ENCODE peak calls at places on chromosomes 6 and 20, in ten cellular contexts. E is tibial nerve, N is vagina, X is ascending aorta, I is psoas muscle, H is A549, L is cardiac muscle cell, M is upper lobe of right lung, V is OCI-LY7, R is SK-N-SH. D is an unnamed sample.

GRCh38 chr6:18280084-18280483 is 15.8 kb upstream of the DEK start:
- DNase-seq in H (no peak), E (no peak), R (no peak), L (no peak), V (no peak), N (no peak), I (no peak), M (no peak), X (no peak), D (no peak)

GRCh38 chr6:95266537-95267258 is 310.6 kb upstream of the MANEA start:
- DNase-seq in I (no peak), H (no peak), R (no peak), L (no peak), E (no peak), V (no peak), N (no peak), X (no peak), M (no peak), D (no peak)

GRCh38 chr20:45288376-45288775 is 18.3 kb upstream of the RBPJL start:
- DNase-seq in E (no peak), V (no peak), M (no peak), L (no peak), X (no peak), R (no peak), N (no peak), H (no peak), I (no peak), D (no peak)

GRCh38 chr20:4507288-4507719 is 214.4 kb upstream of the PRND start:
- DNase-seq in E (no peak), R (no peak), V (no peak), L (peak; percentile 66), N (no peak), X (no peak), H (peak; percentile 46), M (no peak), I (no peak), D (no peak)

GRCh38 chr6:36788186-36788585 is 51.1 kb downstream of the CPNE5 start:
- DNase-seq in X (no peak), N (no peak), I (no peak), V (no peak), L (no peak), H (no peak), R (no peak), E (no peak), M (no peak), D (no peak)

GRCh38 chr6:46932941-46933340 is 11.2 kb upstream of the ADGRF5 start:
- DNase-seq in I (no peak), R (no peak), N (no peak), M (no peak), V (no peak), L (peak; percentile 60), H (no peak), E (no peak), X (no peak), D (no peak)

GRCh38 chr6:1604347-1604990 is 5.2 kb upstream of the FOXC1 start:
- DNase-seq in N (no peak), E (no peak), V (peak; percentile 57), H (peak; percentile 52), R (peak; percentile 94), X (no peak), I (peak; percentile 70), L (peak; percentile 64), M (peak; percentile 84), D (peak; percentile 79)

GRCh38 chr20:41330343-41330720 is 10.3 kb upstream of the LPIN3 start:
- DNase-seq in E (no peak), L (no peak), X (no peak), M (no peak), V (no peak), H (no peak), I (no peak), R (no peak), N (no peak), D (no peak)

GRCh38 chr6:152846825-152847224 is 96.2 kb downstream of the VIP start:
- DNase-seq in H (peak; percentile 12), V (peak; percentile 52), E (no peak), X (no peak), M (no peak), L (no peak), I (no peak), N (no peak), R (no peak), D (no peak)

GRCh38 chr6:151381722-151382121 is 9.6 kb downstream of the ZBTB2 start:
- DNase-seq in M (no peak), E (no peak), I (no peak), L (no peak), R (no peak), V (no peak), X (no peak), N (no peak), H (no peak), D (no peak)

GRCh38 chr6:125818225-125818657 is 27.5 kb downstream of the NCOA7 start:
- DNase-seq in N (no peak), M (no peak), I (no peak), L (no peak), V (no peak), X (no peak), E (no peak), H (no peak), R (no peak), D (no peak)

GRCh38 chr20:17570347-17571152 is 675 bp downstream of the DSTN start:
- DNase-seq in L (peak; percentile 55), N (no peak), R (peak; percentile 81), X (no peak), I (peak; percentile 56), V (peak; percentile 46), E (peak; percentile 23), M (peak; percentile 83), H (peak; percentile 77), D (peak; percentile 39)

GRCh38 chr6:38489951-38490350 is 149.8 kb downstream of the BTBD9 start:
- DNase-seq in E (no peak), V (no peak), M (no peak), I (no peak), L (peak; percentile 32), N (no peak), R (no peak), X (no peak), H (no peak), D (peak; percentile 85)

GRCh38 chr6:112289039-112289566 is 34.7 kb upstream of the LAMA4 start:
- DNase-seq in M (no peak), X (no peak), L (peak; percentile 95), I (peak; percentile 72), N (no peak), H (no peak), E (peak; percentile 60), V (no peak), R (no peak), D (no peak)

GRCh38 chr6:26172496-26172958 is 85.3 kb downstream of the HFE start:
- DNase-seq in X (no peak), V (peak; percentile 65), H (no peak), N (no peak), R (peak; percentile 39), M (no peak), E (no peak), L (peak; percentile 57), I (no peak), D (no peak)

DNA sequence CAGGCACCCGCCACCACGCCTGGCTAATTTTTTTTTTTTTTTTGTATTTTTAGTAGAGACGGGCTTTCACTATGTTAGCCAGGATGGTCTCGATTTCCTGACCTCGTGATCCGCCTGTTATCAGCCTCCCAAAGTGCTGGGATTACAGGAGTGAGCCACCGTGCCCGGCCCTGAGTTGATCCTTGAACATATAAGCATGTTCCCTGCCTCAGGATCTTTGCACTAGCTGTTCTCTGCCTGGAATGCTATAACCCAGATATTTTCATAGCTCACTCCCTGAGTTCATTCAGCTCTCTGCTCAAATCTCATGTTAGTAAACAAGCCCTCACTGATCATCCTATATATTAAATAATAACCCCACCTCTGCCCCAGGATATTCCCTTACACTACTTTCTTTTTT is 9.0 kb upstream of the DLK2 start:
- DNase-seq in L (no peak), R (no peak), E (no peak), H (no peak), X (no peak), N (no peak), V (no peak), M (no peak), I (no peak), D (no peak)
- TF ChIP-seq CTCF in L (no peak), R (no peak), E (no peak), H (no peak), X (no peak), N (no peak), V (no peak), M (no peak), I (no peak), D (no peak)

DNA sequence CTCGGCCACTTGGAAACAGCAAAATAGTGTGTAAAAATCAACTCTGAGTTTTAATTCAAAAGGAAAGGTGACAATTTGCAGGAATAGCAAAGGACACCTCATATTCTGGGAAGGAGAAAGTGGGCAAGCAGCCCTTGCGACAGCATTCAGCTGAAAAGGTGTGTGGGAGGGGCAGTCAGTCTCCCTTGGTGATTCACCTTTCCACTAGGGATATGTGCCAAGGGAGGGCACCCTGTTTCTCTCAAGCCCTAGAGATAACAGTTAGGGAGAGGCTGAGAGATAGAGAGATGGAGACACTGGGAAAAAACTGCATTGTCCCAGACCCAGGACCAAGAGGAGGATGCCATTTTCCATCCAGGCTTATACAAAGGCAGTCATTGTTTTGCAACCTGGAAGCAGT is 228.1 kb downstream of the EPM2A start:
- DNase-seq in L (no peak), I (no peak), H (no peak), M (no peak), N (no peak), V (no peak), R (no peak), E (no peak), X (no peak), D (no peak)
- H3K9me3 ChIP-seq in L (no peaks in the 10 kb centered on the region), I (peaks cover 19% of the 10 kb centered on the region), H (no peaks in the 10 kb centered on the region), M (peaks cover 13% of the 10 kb centered on the region), N (peaks cover 5% of the 10 kb centered on the region), V (no peaks in the 10 kb centered on the region), R (no peaks in the 10 kb centered on the region), E (no peaks in the 10 kb centered on the region), X (peaks cover 16% of the 10 kb centered on the region), D (peaks cover 8% of the 10 kb centered on the region)

DNA sequence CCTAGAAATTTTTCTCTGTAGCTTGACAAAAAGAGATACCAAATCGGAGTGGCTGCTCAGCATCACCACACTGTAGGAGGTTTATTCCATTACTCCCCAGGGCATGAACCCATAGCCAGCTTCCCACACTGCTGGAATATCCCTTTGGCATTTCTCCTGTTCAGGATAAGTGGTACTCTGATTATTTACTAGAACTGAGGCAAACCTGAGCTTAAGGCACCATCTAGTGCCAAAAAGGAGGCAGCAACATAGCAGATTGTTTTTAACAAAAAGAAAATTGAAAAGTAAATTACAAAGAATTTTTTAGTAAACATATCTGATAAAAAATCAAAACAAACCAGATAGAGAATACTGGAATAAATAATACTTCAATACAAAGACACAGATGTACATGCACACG is 181.7 kb downstream of the WDR27 start:
- DNase-seq in I (no peak), E (no peak), L (peak; percentile 68), H (no peak), M (no peak), X (no peak), V (no peak), R (no peak), N (no peak), D (no peak)
- TF ChIP-seq CTCF in I (no peak), E (no peak), L (peak; percentile 52), H (peak; percentile 22), M (peak; percentile 38), X (peak; percentile 22), V (peak; percentile 9), R (peak; percentile 39), N (no peak), D (no peak)

GRCh38 chr6:27400877-27401642 is 12.5 kb downstream of the ZNF391 start:
- DNase-seq in E (no peak), V (no peak), L (no peak), X (no peak), I (no peak), H (no peak), N (no peak), M (no peak), R (no peak), D (no peak)
- H3K9me3 ChIP-seq in E (no peaks in the 10 kb centered on the region), V (peaks cover 4% of the 10 kb centered on the region), L (no peaks in the 10 kb centered on the region), X (peaks cover 69% of the 10 kb centered on the region), I (peaks cover 25% of the 10 kb centered on the region), H (peaks cover 36% of the 10 kb centered on the region), N (peaks cover 9% of the 10 kb centered on the region), M (peaks cover 26% of the 10 kb centered on the region), R (no peaks in the 10 kb centered on the region), D (peaks cover 49% of the 10 kb centered on the region)